ENCODE peak calls at places on chromosomes 7 and 10, in four cellular contexts. One of them, this sample, is unnamed.

GRCh38 chr10:95278061-95278988 is 12.5 kb downstream of the PDLIM1 start:
- DNase-seq in heart left ventricle: no peak
- DNase-seq in GM13977: no peak
- DNase-seq in T-helper 17 cell: no peak
- DNase-seq in this sample: no peak

GRCh38 chr10:104327745-104328635 is 10.3 kb downstream of the ITPRIP start:
- DNase-seq in heart left ventricle: peak; percentile 76
- DNase-seq in T-helper 17 cell: no peak
- DNase-seq in GM13977: no peak
- DNase-seq in this sample: peak; percentile 49

GRCh38 chr7:76054129-76055120 is 6.5 kb downstream of the MDH2 start:
- DNase-seq in heart left ventricle: no peak
- DNase-seq in GM13977: no peak
- DNase-seq in T-helper 17 cell: no peak
- DNase-seq in this sample: no peak

GRCh38 chr7:132578826-132579225 is 2.6 kb upstream of the PLXNA4 start:
- DNase-seq in heart left ventricle: no peak
- DNase-seq in GM13977: no peak
- DNase-seq in T-helper 17 cell: no peak
- DNase-seq in this sample: no peak

GRCh38 chr7:100875356-100875751 is 451 bp downstream of the SRRT start:
- DNase-seq in heart left ventricle: no peak
- DNase-seq in T-helper 17 cell: no peak
- DNase-seq in GM13977: peak; percentile 64
- DNase-seq in this sample: no peak

GRCh38 chr7:8260871-8261707 is 878 bp downstream of the ICA1 start:
- DNase-seq in heart left ventricle: peak; percentile 70
- DNase-seq in T-helper 17 cell: no peak
- DNase-seq in GM13977: peak; percentile 42
- DNase-seq in this sample: no peak

GRCh38 chr10:100965820-100966219 is 3.5 kb upstream of the SEMA4G start:
- DNase-seq in GM13977: no peak
- DNase-seq in heart left ventricle: no peak
- DNase-seq in T-helper 17 cell: no peak
- DNase-seq in this sample: no peak

GRCh38 chr7:126838194-126838593 is 414.5 kb downstream of the GRM8 start:
- DNase-seq in GM13977: no peak
- DNase-seq in heart left ventricle: no peak
- DNase-seq in T-helper 17 cell: no peak
- DNase-seq in this sample: no peak

This sample was measured in BJ.